ENCODE peak calls at places on chromosomes 2 and 18, in nine cellular contexts. F, B, K, I, T, A, X, E and R are unnamed samples.

GRCh38 chr18:60493066-60493465 is 120.5 kb upstream of the MC4R start:
- DNase-seq in T (no peak), I (no peak), E (no peak), F (no peak), X (no peak), B (no peak), K (no peak), A (no peak), R (no peak)

GRCh38 chr18:4455113-4455811 is at the start of gene DLGAP1:
- DNase-seq in E (no peak), T (peak; percentile 1), F (no peak), I (peak; percentile 32), B (no peak), K (peak; percentile 72), X (no peak), A (no peak), R (peak; percentile 67)

GRCh38 chr2:236054125-236054524 is 114.1 kb downstream of the GBX2 start:
- DNase-seq in E (no peak), B (no peak), I (no peak), K (no peak), A (no peak), F (no peak), T (no peak), X (no peak), R (no peak)

GRCh38 chr2:234676859-234677450 is 180.1 kb upstream of the ARL4C start:
- DNase-seq in X (no peak), T (peak; percentile 94), K (no peak), E (no peak), I (no peak), B (no peak), F (no peak), A (no peak), R (no peak)

GRCh38 chr2:120910069-120910468 is 174.4 kb downstream of the GLI2 start:
- DNase-seq in F (no peak), E (no peak), B (no peak), X (no peak), T (no peak), A (no peak), K (no peak), I (no peak), R (peak; percentile 13)

GRCh38 chr2:166170356-166170755 is 42.5 kb upstream of the SCN1A start:
- DNase-seq in T (no peak), E (no peak), B (no peak), I (no peak), K (no peak), X (no peak), A (no peak), F (no peak), R (no peak)

GRCh38 chr2:209121691-209122090 is 302.2 kb upstream of the MAP2 start:
- DNase-seq in B (no peak), A (no peak), F (no peak), X (no peak), I (no peak), T (no peak), E (no peak), K (no peak), R (no peak)

GRCh38 chr2:24955232-24955631 is 16.5 kb downstream of the DNAJC27 start:
- DNase-seq in E (no peak), T (no peak), I (no peak), K (no peak), A (no peak), X (no peak), F (no peak), B (no peak), R (no peak)

DNA sequence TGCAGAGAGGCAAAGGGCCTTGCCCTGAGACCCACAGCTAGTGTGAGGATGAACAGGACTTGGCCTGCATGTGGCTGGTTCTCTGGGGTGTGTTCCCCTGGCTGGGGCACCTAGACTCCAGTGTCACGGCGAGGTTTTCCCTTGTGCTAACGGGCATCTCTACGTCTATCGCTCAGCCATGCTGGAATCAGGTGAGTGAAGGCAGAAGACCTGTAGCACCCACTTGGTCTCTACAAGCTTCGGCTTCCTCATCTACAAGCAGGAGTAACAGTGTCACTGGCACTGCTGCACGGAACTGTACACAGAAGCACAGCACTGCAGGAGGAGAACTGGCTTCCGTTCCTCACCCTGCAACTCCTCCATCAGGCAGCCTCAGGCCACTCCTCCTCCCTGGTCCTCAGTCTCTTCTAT is 30.6 kb downstream of the HS1BP3 start:
- DNase-seq in I (peak; percentile 24), E (no peak), F (no peak), T (no peak), X (no peak), B (no peak), K (no peak), A (peak; percentile 24), R (peak; percentile 16)
- H3K4me1 ChIP-seq in I (peaks cover 63% of the 10 kb centered on the region), E (peaks cover 15% of the 10 kb centered on the region), F (peaks cover 51% of the 10 kb centered on the region), T (peaks cover 45% of the 10 kb centered on the region), X (peaks cover 19% of the 10 kb centered on the region), B (peaks cover 26% of the 10 kb centered on the region), K (peaks cover 37% of the 10 kb centered on the region), A (peaks cover 25% of the 10 kb centered on the region), R (peaks cover 96% of the 10 kb centered on the region)

GRCh38 chr2:110886806-110887573 is 154.6 kb downstream of the ACOXL start:
- DNase-seq in T (no peak), B (no peak), I (no peak), E (no peak), A (no peak), K (no peak), F (no peak), X (no peak), R (no peak)
- TF ChIP-seq POLR2A in T (no peak), B (no peak), I (no peak), E (no peak), A (no peak), K (no peak), F (no peak), X (no peak), R (no peak)

GRCh38 chr2:46366675-46367067 is 69.5 kb downstream of the EPAS1 start:
- DNase-seq in A (no peak), K (no peak), T (no peak), E (no peak), X (no peak), B (no peak), I (no peak), F (no peak), R (no peak)

GRCh38 chr2:46364797-46365457 is 67.7 kb downstream of the EPAS1 start:
- DNase-seq in I (peak; percentile 43), F (no peak), T (peak; percentile 57), X (peak; percentile 74), A (peak; percentile 59), K (peak; percentile 61), B (peak; percentile 50), E (peak; percentile 16), R (no peak)

GRCh38 chr2:46367286-46367685 is 70.1 kb downstream of the EPAS1 start:
- DNase-seq in F (no peak), T (no peak), K (no peak), A (no peak), E (no peak), I (no peak), X (no peak), B (no peak), R (no peak)

GRCh38 chr2:46368416-46368815 is 71.2 kb downstream of the EPAS1 start:
- DNase-seq in E (no peak), F (no peak), K (no peak), X (no peak), B (no peak), I (no peak), T (no peak), A (no peak), R (no peak)

GRCh38 chr2:46365913-46366674 is 68.9 kb downstream of the EPAS1 start:
- DNase-seq in K (no peak), A (no peak), F (no peak), E (no peak), B (peak; percentile 27), X (peak; percentile 41), T (no peak), I (no peak), R (no peak)
- TF ChIP-seq CTCF in K (no peak), A (peak; percentile 24), F (peak; percentile 34), E (peak; percentile 41), B (peak; percentile 49), X (peak; percentile 38), T (peak; percentile 30), I (no peak), R (no peak)

GRCh38 chr2:47174731-47175361 is 19.7 kb upstream of the STPG4 start:
- DNase-seq in B (peak; percentile 82), T (peak; percentile 49), E (peak; percentile 52), I (peak; percentile 64), A (peak; percentile 57), K (peak; percentile 84), X (peak; percentile 31), F (no peak), R (peak; percentile 48)
- H3K4me1 ChIP-seq in B (peaks cover 53% of the 10 kb centered on the region), T (peaks cover 57% of the 10 kb centered on the region), E (peaks cover 14% of the 10 kb centered on the region), I (peaks cover 60% of the 10 kb centered on the region), A (no peaks in the 10 kb centered on the region), K (peaks cover 51% of the 10 kb centered on the region), X (peaks cover 36% of the 10 kb centered on the region), F (peaks cover 32% of the 10 kb centered on the region), R (peaks cover 31% of the 10 kb centered on the region)

GRCh38 chr2:205754285-205754923 is 72.1 kb downstream of the NRP2 start:
- DNase-seq in I (no peak), F (no peak), K (no peak), B (no peak), E (no peak), X (no peak), T (no peak), A (no peak), R (no peak)
- TF ChIP-seq POLR2A in I (no peak), F (no peak), K (no peak), B (no peak), E (no peak), X (no peak), T (no peak), A (no peak), R (no peak)

DNA sequence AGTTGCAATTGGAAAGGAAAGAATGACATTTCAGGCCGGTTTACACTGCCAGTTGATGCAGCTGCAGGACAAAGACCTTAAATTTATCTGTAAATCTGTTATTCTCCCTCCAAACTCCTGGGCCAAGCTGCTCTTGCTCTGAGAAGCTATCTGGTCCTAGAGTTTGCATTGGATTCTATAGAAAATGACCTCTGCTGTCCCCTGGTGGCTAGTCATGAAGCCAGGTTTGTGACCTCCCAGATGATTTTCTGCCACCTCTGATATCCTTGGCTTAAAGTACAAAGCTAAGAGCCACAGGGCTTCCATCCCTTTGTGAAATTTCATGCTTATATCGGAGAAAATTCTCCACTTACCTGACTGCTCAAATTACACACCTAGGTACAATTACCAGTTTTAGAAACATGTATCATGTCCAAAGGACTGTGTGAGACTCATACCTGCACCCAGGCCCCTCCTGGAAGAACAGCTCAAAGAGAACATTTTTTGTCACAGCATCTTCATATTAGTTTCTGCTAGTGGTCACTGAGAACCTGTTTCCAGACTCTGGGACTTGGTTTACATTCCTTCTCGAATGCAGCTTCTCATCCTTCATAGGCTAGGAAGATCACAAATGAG is 28.9 kb upstream of the IER3IP1 start:
- DNase-seq in F (no peak), T (peak; percentile 40), X (peak; percentile 28), K (peak; percentile 54), A (no peak), I (peak; percentile 45), E (peak; percentile 29), B (peak; percentile 18), R (no peak)
- TF ChIP-seq CTCF in F (peak; percentile 31), T (peak; percentile 79), X (peak; percentile 71), K (peak; percentile 73), A (peak; percentile 50), I (peak; percentile 79), E (peak; percentile 87), B (peak; percentile 65), R (peak; percentile 48)